ENCODE peak calls at places on chromosomes 1 and 21, in ten cellular contexts. N, J, K, R, O, A, V, W, L and T are unnamed samples.

GRCh38 chr21:45262041-45262581 is 25.6 kb downstream of the POFUT2 start:
- DNase-seq in W (no peak), J (no peak), R (no peak), A (no peak), V (no peak), K (no peak), L (no peak), N (peak), O (no peak), T (no peak)

GRCh38 chr1:58156124-58156468 is 390.4 kb downstream of the OMA1 start:
- DNase-seq in V (no peak), W (no peak), A (no peak), R (no peak), L (no peak), O (no peak), N (no peak), K (no peak), J (no peak), T (no peak)

GRCh38 chr21:44773291-44773932 is 28.2 kb downstream of the UBE2G2 start:
- DNase-seq in N (no peak), J (no peak), L (peak), K (no peak), A (no peak), R (no peak), O (no peak), V (no peak), W (no peak), T (no peak)

GRCh38 chr1:159196543-159196942 is 8.1 kb upstream of the ACKR1 start:
- DNase-seq in O (no peak), L (no peak), N (no peak), J (no peak), R (no peak), W (no peak), V (no peak), A (no peak), K (no peak), T (no peak)

GRCh38 chr1:183218039-183218618 is 32.1 kb downstream of the LAMC2 start:
- DNase-seq in N (peak), O (no peak), J (no peak), A (no peak), L (peak), W (no peak), V (no peak), R (peak), K (no peak), T (no peak)

GRCh38 chr1:161766102-161766981 is at the start of gene ATF6:
- DNase-seq in R (peak), V (peak), K (peak), L (peak), O (peak), A (peak), W (peak), J (peak), N (peak), T (peak)

GRCh38 chr1:94675373-94675772 is 133.8 kb upstream of the F3 start:
- DNase-seq in N (no peak), K (no peak), R (no peak), W (no peak), O (no peak), L (peak), J (peak), V (no peak), A (no peak), T (no peak)

GRCh38 chr1:21838359-21839157 is 26.5 kb downstream of the LDLRAD2 start:
- DNase-seq in J (no peak), N (no peak), K (no peak), L (no peak), O (no peak), R (no peak), W (no peak), V (no peak), A (no peak), T (no peak)

GRCh38 chr1:192795913-192796312 is 12.9 kb upstream of the RGS2 start:
- DNase-seq in A (no peak), L (no peak), O (no peak), R (no peak), J (no peak), W (no peak), N (no peak), V (no peak), K (no peak), T (no peak)

GRCh38 chr1:30891223-30891552 is 17.4 kb downstream of the SDC3 start:
- DNase-seq in J (no peak), K (no peak), L (no peak), R (no peak), V (no peak), W (no peak), O (no peak), A (no peak), N (no peak), T (no peak)

GRCh38 chr21:41133896-41134522 is 34.0 kb upstream of the BACE2 start:
- DNase-seq in K (no peak), R (no peak), O (no peak), N (no peak), V (peak), W (no peak), A (no peak), J (peak), L (peak), T (no peak)

GRCh38 chr1:9651565-9652378 is at the start of gene PIK3CD:
- DNase-seq in R (peak), L (peak), O (no peak), W (no peak), K (peak), J (peak), A (peak), N (no peak), V (peak), T (no peak)

GRCh38 chr21:42155045-42155855 is 63.7 kb upstream of the ABCG1 start:
- DNase-seq in K (no peak), J (no peak), N (no peak), O (no peak), L (no peak), W (no peak), R (no peak), V (no peak), A (no peak), T (no peak)